ENCODE peak calls at places on chromosomes 11 and 22, in four cellular contexts. L is GM23248, V is heart right ventricle, D is heart left ventricle. Q is an unnamed sample. For H3K27me3, the result is how much of the 10 kb centered on the place peaks cover.

GRCh38 chr11:120029321-120029720 is 108.6 kb downstream of the TRIM29 start:
- DNase-seq in V (no peak), D (no peak), L (no peak), Q (no peak)

GRCh38 chr11:12646478-12646877 is 27.7 kb upstream of the TEAD1 start:
- DNase-seq in V (no peak), D (no peak), L (no peak), Q (no peak)

GRCh38 chr22:27581688-27582087 is 219.9 kb downstream of the MN1 start:
- DNase-seq in D (peak), L (peak), V (peak), Q (peak)

GRCh38 chr11:15289718-15290117 is 175.0 kb downstream of the INSC start:
- DNase-seq in V (no peak), D (no peak), L (no peak), Q (no peak)

GRCh38 chr22:20953668-20954500 is 13.2 kb upstream of the AIFM3 start:
- DNase-seq in D (no peak), V (no peak), L (peak), Q (no peak)

GRCh38 chr11:94120946-94121345 is 7.7 kb upstream of the PANX1 start:
- DNase-seq in L (no peak), D (no peak), V (no peak), Q (no peak)

GRCh38 chr11:127000291-127000968 is at the start of gene KIRREL3:
- DNase-seq in V (no peak), L (peak), D (no peak), Q (peak)

GRCh38 chr11:64925536-64926449 is 1.3 kb downstream of the PPP2R5B start:
- DNase-seq in L (no peak), D (no peak), V (no peak), Q (no peak)

GRCh38 chr11:107017104-107017432 is 1.2 kb downstream of the GUCY1A2 start:
- DNase-seq in D (peak), V (peak), L (no peak), Q (peak)

GRCh38 chr11:73265853-73266643 is 6.1 kb upstream of the P2RY6 start:
- DNase-seq in V (no peak), L (no peak), D (peak), Q (no peak)
- H3K27me3 ChIP-seq in V (under half), L (under half), D (under half), Q (under half)

GRCh38 chr11:20164152-20164551 is 3.9 kb upstream of the DBX1 start:
- DNase-seq in V (no peak), L (no peak), D (no peak), Q (no peak)
- H3K27me3 ChIP-seq in V (half or more), L (half or more), D (half or more), Q (half or more)

GRCh38 chr22:39872548-39872947 is 21.0 kb downstream of the ENTHD1 start:
- DNase-seq in V (no peak), D (no peak), L (no peak), Q (no peak)
- H3K27me3 ChIP-seq in V (under half), D (under half), L (under half), Q (under half)

DNA sequence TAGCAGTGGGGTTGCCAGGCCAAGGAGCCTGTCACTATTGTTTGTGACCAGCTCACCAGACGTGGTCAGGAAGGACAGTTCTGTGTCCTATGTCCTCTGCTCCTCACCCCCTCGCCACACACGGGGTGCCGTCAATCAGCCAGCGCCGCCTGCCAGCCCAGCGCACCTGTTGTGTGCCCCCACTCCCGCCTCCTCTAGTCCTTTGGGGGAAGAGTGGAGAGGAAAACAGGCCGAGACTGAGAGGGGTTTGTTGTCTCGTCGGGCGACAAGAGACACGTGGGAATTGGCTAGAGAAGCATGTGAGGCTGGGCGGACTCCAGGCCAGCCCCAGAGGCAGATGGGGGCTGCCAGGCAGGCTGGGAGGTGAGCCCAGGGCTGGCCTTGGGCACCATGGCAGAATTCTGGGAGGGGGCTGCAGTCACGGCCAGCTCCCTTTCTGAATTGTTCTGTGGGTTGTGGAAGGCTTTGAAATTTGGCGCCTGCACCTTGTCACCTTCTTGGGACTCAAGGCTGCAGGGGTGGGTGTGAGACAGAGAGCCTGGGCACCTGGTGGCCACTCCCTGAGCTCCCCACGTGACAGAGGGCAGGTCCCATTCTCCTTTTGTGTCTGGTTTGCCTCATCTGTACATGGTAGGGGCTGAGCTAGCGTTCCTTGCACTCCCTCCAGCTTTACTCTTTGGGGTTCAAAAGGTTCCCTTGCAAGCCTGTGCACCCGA is 3.1 kb upstream of the KCNQ1OT1 start:
- DNase-seq in L (no peak), D (no peak), V (no peak), Q (no peak)
- H3K27me3 ChIP-seq in L (under half), D (under half), V (under half), Q (under half)

GRCh38 chr11:17718015-17718414 is 1.4 kb upstream of the MYOD1 start:
- DNase-seq in L (no peak), D (no peak), V (no peak), Q (no peak)
- H3K27me3 ChIP-seq in L (half or more), D (half or more), V (half or more), Q (half or more)

GRCh38 chr22:46522743-46523300 is 14.6 kb downstream of the CELSR1 start:
- DNase-seq in V (no peak), D (no peak), L (no peak), Q (no peak)

GRCh38 chr22:46525681-46526483 is 11.5 kb downstream of the CELSR1 start:
- DNase-seq in D (no peak), L (no peak), V (no peak), Q (no peak)

GRCh38 chr22:46528121-46528610 is 9.3 kb downstream of the CELSR1 start:
- DNase-seq in D (no peak), L (no peak), V (no peak), Q (no peak)

GRCh38 chr22:46524203-46524740 is 13.1 kb downstream of the CELSR1 start:
- DNase-seq in L (no peak), D (no peak), V (no peak), Q (no peak)

GRCh38 chr22:46526484-46526839 is 11.0 kb downstream of the CELSR1 start:
- DNase-seq in D (no peak), L (no peak), V (no peak), Q (no peak)
- H3K27me3 ChIP-seq in D (under half), L (under half), V (under half), Q (under half)

DNA sequence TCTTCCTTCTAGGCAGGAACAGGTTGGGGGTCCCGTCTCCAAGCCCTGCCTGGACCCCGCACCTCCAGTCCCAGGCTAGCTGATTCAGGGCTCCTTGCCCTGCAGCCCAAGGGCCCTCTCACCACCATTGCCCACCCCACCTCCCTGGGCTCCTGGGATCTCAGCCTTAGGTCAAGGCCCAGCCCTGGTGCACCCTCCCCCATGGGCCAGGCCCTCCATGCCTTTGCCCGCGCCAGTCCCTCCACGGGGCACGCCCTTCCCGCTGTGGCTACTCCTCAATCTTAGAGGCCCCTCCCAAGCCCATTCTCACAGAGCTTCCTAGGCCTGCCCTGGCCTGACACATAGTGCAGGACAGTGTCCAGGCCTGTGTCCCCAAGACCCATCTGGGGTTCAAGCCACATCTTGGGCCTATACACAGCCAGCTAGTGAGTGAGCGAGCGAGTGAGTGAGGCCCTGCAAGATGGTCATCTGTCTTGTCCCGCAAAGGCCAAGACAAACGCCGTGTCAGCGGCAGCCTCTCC is 6.9 kb downstream of the GP1BB start:
- DNase-seq in L (no peak), D (no peak), V (no peak), Q (no peak)
- H3K27me3 ChIP-seq in L (under half), D (under half), V (under half), Q (half or more)

Q was measured in cardiac muscle cell.